ENCODE peak calls at places on chromosome 3, in seven cellular contexts. R is tibial nerve, J is kidney, H is OCI-LY7, G is transverse colon, Y is fibroblast of pulmonary artery, W is AG04450. T is an unnamed sample.

GRCh38 chr3:81716870-81717509 is 44.5 kb downstream of the GBE1 start:
- DNase-seq in R (no peak), J (no peak), H (no peak), G (no peak), Y (peak), W (peak), T (no peak)

GRCh38 chr3:69764861-69765260 is 25.6 kb downstream of the MITF start:
- DNase-seq in R (no peak), J (no peak), H (no peak), G (no peak), Y (no peak), W (no peak), T (no peak)

GRCh38 chr3:64384561-64384960 is 159.3 kb upstream of the PRICKLE2 start:
- DNase-seq in R (no peak), J (no peak), H (no peak), G (no peak), Y (no peak), W (no peak), T (no peak)

GRCh38 chr3:136862953-136863352 is 945 bp downstream of the NCK1 start:
- DNase-seq in R (no peak), J (no peak), H (no peak), G (no peak), Y (no peak), W (no peak), T (no peak)

GRCh38 chr3:99808163-99808794 is 9.4 kb upstream of the CMSS1 start:
- DNase-seq in R (peak), J (no peak), H (peak), G (peak), Y (peak), W (peak), T (peak)

GRCh38 chr3:50112462-50112861 is 23.7 kb downstream of the RBM5 start:
- DNase-seq in R (no peak), J (peak), H (no peak), G (no peak), Y (no peak), W (no peak), T (no peak)

GRCh38 chr3:168828943-168829342 is 733.2 kb upstream of the GOLIM4 start:
- DNase-seq in R (no peak), J (no peak), H (no peak), G (no peak), Y (no peak), W (no peak), T (no peak)

GRCh38 chr3:1963896-1964295 is 134.8 kb upstream of the CNTN4 start:
- DNase-seq in R (no peak), J (no peak), H (no peak), G (no peak), Y (no peak), W (no peak), T (no peak)

GRCh38 chr3:58154752-58155449 is 55.9 kb downstream of the DNASE1L3 start:
- DNase-seq in R (no peak), J (no peak), H (no peak), G (no peak), Y (no peak), W (no peak), T (no peak)

GRCh38 chr3:156181509-156181908 is 61.1 kb downstream of the KCNAB1 start:
- DNase-seq in R (no peak), J (no peak), H (no peak), G (no peak), Y (peak), W (no peak), T (no peak)

GRCh38 chr3:197736010-197736490 is 654 bp downstream of the RUBCN start:
- DNase-seq in R (no peak), J (no peak), H (peak), G (peak), Y (no peak), W (no peak), T (peak)

GRCh38 chr3:181637056-181637798 is 74.5 kb upstream of the SOX2 start:
- DNase-seq in R (no peak), J (no peak), H (no peak), G (no peak), Y (no peak), W (no peak), T (no peak)

GRCh38 chr3:57961828-57962447 is 46.3 kb upstream of the FLNB start:
- DNase-seq in R (no peak), J (no peak), H (peak), G (no peak), Y (peak), W (no peak), T (peak)

GRCh38 chr3:124451655-124452317 is 278.5 kb upstream of the UMPS start:
- DNase-seq in R (no peak), J (no peak), H (no peak), G (no peak), Y (no peak), W (no peak), T (peak)
- H3K4me3 ChIP-seq in R (no peak), J (no peak), H (no peak), G (no peak), Y (no peak), W (no peak), T (no peak)

DNA sequence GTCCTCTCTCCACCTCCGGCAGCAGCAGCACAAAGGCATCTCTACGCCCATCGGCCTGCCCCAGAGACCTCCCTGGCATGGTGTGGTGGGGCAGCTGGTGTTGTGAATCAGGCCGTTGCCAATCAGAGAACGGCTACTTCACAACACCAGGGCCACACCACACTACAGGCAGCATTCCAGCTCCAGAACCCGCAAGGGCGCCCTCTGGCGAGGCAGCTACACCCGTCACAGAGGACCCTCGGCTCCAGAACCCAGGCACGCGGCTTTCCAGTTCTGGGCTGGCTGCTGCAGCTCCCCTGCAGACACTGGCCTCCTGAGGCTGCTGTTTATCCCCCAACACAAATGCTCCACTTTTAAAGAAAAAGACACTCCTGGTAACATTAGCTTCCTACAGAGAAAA is 127.5 kb upstream of the TOPAZ1 start:
- DNase-seq in R (peak), J (no peak), H (peak), G (peak), Y (peak), W (no peak), T (peak)
- TF ChIP-seq CTCF in R (no peak), J (peak), H (peak), G (peak), Y (peak), W (peak), T (peak)

DNA sequence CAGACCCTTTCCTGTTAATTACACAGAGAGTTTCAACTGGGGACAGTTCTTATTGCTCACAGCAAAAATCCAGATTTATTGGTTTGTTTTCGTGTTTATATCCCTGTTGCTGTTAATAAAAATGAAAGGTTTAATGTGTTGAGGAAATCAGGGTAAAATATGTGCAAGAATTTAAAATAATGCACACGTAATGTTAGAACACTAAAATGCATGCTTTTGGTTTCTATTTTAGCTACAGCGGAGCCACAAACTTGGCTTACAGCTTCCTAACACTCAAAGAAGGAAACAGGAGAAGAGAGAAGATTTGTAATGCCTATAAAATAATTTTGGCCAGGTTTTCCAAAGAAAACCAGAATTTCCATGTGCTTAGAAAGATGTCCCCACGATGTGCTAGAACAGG is 62.7 kb downstream of the CASR start:
- DNase-seq in R (no peak), J (no peak), H (no peak), G (no peak), Y (no peak), W (no peak), T (peak)
- H3K4me3 ChIP-seq in R (no peak), J (peak), H (peak), G (peak), Y (no peak), W (no peak), T (peak)

DNA sequence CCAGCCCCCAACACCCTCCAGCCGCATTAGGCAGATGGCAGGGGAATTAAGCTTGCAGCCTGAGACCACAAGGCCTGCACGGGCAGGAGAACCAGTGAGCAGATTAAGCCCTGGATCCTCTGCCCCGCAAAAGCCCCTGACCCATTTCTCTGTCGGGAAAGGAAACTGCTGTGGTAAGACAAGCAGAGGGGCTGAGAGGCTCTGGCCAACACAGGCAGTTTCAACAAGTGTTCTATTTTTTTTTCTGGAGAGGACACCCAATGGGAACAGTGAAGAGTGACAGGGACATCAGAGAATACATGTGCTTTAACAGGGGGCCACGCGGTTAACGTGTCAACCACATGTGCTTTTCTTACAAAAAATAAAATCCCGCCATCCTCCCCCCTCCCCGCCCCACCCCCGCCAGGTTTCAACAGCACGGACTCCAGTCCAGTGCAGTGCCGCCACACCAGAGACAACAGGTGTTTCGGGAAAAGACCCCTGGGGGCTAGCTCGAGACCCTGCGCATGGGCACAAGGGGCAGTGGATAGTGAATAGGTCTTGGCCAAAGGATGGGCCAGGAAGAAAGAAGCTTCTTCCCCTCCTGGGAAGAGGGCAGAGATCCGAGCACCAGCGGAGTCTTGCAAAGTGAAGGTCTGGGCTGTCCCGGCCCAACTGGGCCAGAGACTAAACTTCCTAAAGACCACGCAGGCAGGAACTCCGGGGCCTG is 809 bp downstream of the FYCO1 start:
- DNase-seq in R (no peak), J (no peak), H (peak), G (peak), Y (no peak), W (no peak), T (peak)
- TF ChIP-seq CTCF in R (no peak), J (no peak), H (no peak), G (no peak), Y (no peak), W (no peak), T (no peak)

DNA sequence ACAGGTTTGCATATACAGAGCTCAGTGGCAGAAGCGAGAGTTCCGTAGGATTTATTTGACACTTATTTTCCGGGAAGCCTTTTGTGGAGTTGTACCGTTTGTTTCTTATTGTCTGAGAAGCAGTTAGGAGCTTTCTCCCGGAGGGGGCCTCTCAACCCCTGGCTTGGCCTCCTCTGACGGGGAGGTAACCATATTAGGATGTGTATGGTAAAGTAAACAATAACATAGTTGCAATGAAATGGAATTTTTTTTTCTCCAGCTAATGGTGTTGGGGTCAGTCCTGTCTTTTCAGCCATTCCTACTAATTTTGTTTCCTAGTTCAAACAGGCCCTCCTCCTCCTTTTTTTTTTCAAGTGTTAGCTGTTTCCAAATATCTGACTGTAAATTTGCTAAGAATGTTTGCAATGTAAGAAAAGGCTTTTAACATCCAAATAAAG is 338.5 kb downstream of the FOXP1 start:
- DNase-seq in R (no peak), J (no peak), H (no peak), G (peak), Y (peak), W (peak), T (no peak)
- H3K4me3 ChIP-seq in R (peak), J (no peak), H (no peak), G (peak), Y (peak), W (peak), T (no peak)

DNA sequence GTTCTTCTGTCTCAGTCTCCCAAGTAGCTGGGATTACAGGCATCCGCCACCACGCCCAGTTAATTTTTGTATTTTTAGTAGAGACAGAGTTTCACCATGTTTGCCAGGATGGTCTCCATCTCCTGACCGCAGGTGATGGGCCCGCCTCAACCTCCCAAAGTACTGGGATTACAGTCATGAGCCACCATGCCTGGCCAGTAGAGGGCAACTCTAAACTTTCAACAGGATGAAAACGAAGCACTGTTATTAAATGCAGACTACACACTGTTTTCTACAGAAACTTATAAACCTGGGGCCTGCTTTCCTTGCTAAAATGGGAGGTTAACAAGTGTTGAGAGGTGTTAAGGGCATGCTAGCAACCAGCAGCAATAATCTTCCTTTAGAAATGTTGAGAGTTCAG is 7.6 kb downstream of the ARPC4 start:
- DNase-seq in R (no peak), J (no peak), H (no peak), G (no peak), Y (no peak), W (no peak), T (no peak)
- TF ChIP-seq CTCF in R (no peak), J (peak), H (peak), G (no peak), Y (peak), W (peak), T (peak)

GRCh38 chr3:170500462-170500861 is 81.8 kb downstream of the CLDN11 start:
- DNase-seq in R (no peak), J (no peak), H (no peak), G (no peak), Y (no peak), W (no peak), T (no peak)

GRCh38 chr3:170499562-170500156 is 81.0 kb downstream of the CLDN11 start:
- DNase-seq in R (peak), J (no peak), H (peak), G (peak), Y (peak), W (peak), T (peak)

GRCh38 chr3:170502297-170502696 is 83.6 kb downstream of the SLC7A14 start:
- DNase-seq in R (peak), J (no peak), H (no peak), G (no peak), Y (peak), W (no peak), T (no peak)

GRCh38 chr3:170497197-170497596 is 78.5 kb downstream of the CLDN11 start:
- DNase-seq in R (no peak), J (no peak), H (no peak), G (no peak), Y (peak), W (no peak), T (no peak)

DNA sequence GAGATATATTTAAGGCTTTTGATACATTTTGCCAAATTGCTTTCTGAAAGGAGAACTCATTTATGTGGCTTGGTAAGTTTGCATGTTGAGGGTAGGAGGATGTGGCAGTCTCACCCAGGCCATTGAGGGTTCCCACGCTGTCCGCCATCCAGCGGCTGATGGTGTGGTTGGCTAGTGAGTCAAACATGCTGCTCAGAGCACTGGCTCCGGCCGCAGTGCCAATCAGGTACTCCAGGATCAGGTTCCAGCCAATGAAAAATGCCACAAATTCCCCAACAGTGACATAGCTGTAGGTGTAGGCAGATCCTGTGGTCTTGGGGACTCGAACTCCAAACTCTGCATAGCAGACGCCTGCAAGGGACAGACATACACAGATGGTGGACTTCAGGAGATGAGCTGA is 82.3 kb downstream of the CLDN11 start:
- DNase-seq in R (no peak), J (no peak), H (no peak), G (no peak), Y (no peak), W (no peak), T (peak)
- H3K4me3 ChIP-seq in R (no peak), J (no peak), H (no peak), G (no peak), Y (no peak), W (no peak), T (no peak)

GRCh38 chr3:129441782-129442181 is 1.8 kb downstream of the IFT122 start:
- DNase-seq in R (no peak), J (no peak), H (no peak), G (no peak), Y (peak), W (no peak), T (no peak)
- TF ChIP-seq CTCF in R (no peak), J (no peak), H (no peak), G (no peak), Y (peak), W (peak), T (no peak)